ENCODE peak calls at places on chromosomes 16 and 17, in five cellular contexts. One of them, this sample, is unnamed.

GRCh38 chr17:29828676-29829291 is 101.2 kb downstream of the SSH2 start:
- DNase-seq in GM12878: no peak
- DNase-seq in H1: no peak
- DNase-seq in GM12892: no peak
- DNase-seq in K562: no peak
- DNase-seq in this sample: no peak

GRCh38 chr17:75697651-75698291 is 23.5 kb upstream of the ITGB4 start:
- DNase-seq in GM12878: no peak
- DNase-seq in H1: no peak
- DNase-seq in GM12892: no peak
- DNase-seq in K562: no peak
- DNase-seq in this sample: no peak

GRCh38 chr16:27232061-27232841 is 28.9 kb downstream of the KDM8 start:
- DNase-seq in GM12878: peak; percentile 66
- DNase-seq in H1: no peak
- DNase-seq in GM12892: no peak
- DNase-seq in K562: no peak
- DNase-seq in this sample: no peak

GRCh38 chr17:79342376-79342775 is 267.8 kb downstream of the ENGASE start:
- DNase-seq in GM12878: no peak
- DNase-seq in H1: no peak
- DNase-seq in GM12892: no peak
- DNase-seq in K562: no peak
- DNase-seq in this sample: no peak

GRCh38 chr17:27868565-27868964 is 24.6 kb downstream of the LYRM9 start:
- DNase-seq in GM12878: no peak
- DNase-seq in H1: no peak
- DNase-seq in GM12892: no peak
- DNase-seq in K562: no peak
- DNase-seq in this sample: no peak

GRCh38 chr16:19884611-19885455 is at the start of gene GPRC5B:
- DNase-seq in GM12878: no peak
- DNase-seq in H1: no peak
- DNase-seq in GM12892: peak; percentile 33
- DNase-seq in K562: peak; percentile 92
- DNase-seq in this sample: peak; percentile 55

GRCh38 chr17:27403480-27404005 is 52.7 kb upstream of the KSR1 start:
- DNase-seq in GM12878: no peak
- DNase-seq in H1: no peak
- DNase-seq in GM12892: no peak
- DNase-seq in K562: peak; percentile 39
- DNase-seq in this sample: no peak

GRCh38 chr16:49056546-49056945 is 225.1 kb downstream of the CBLN1 start:
- DNase-seq in GM12878: no peak
- DNase-seq in H1: no peak
- DNase-seq in GM12892: no peak
- DNase-seq in K562: no peak
- DNase-seq in this sample: no peak

GRCh38 chr17:78769200-78769773 is 12.8 kb downstream of the CYTH1 start:
- DNase-seq in GM12878: no peak
- DNase-seq in H1: no peak
- DNase-seq in GM12892: no peak
- DNase-seq in K562: no peak
- DNase-seq in this sample: no peak

GRCh38 chr17:17070931-17071330 is 28.7 kb downstream of the MPRIP start:
- DNase-seq in GM12878: no peak
- DNase-seq in H1: no peak
- DNase-seq in GM12892: no peak
- DNase-seq in K562: no peak
- DNase-seq in this sample: no peak

GRCh38 chr16:31088459-31089183 is at the start of gene PRSS53:
- DNase-seq in GM12878: no peak
- DNase-seq in H1: no peak
- DNase-seq in GM12892: no peak
- DNase-seq in K562: no peak
- DNase-seq in this sample: no peak

GRCh38 chr16:676565-677297 is 1.3 kb downstream of the RHBDL1 start:
- DNase-seq in GM12878: no peak
- DNase-seq in H1: no peak
- DNase-seq in GM12892: no peak
- DNase-seq in K562: no peak
- DNase-seq in this sample: no peak

GRCh38 chr17:11598274-11599221 is at the start of gene DNAH9:
- DNase-seq in GM12878: no peak
- DNase-seq in H1: peak; percentile 78
- DNase-seq in GM12892: no peak
- DNase-seq in K562: peak; percentile 89
- DNase-seq in this sample: peak; percentile 5

GRCh38 chr17:55089955-55090573 is 121.5 kb downstream of the STXBP4 start:
- DNase-seq in GM12878: peak; percentile 79
- DNase-seq in H1: no peak
- DNase-seq in GM12892: peak; percentile 5
- DNase-seq in K562: peak; percentile 49
- DNase-seq in this sample: peak; percentile 8

GRCh38 chr16:20674684-20675487 is 22.6 kb downstream of the ACSM1 start:
- DNase-seq in GM12878: no peak
- DNase-seq in H1: no peak
- DNase-seq in GM12892: no peak
- DNase-seq in K562: no peak
- DNase-seq in this sample: no peak

GRCh38 chr17:49822829-49823228 is 25.0 kb downstream of the TAC4 start:
- DNase-seq in GM12878: no peak
- DNase-seq in H1: no peak
- DNase-seq in GM12892: no peak
- DNase-seq in K562: peak; percentile 48
- DNase-seq in this sample: no peak

GRCh38 chr16:56207421-56207820 is 16.1 kb downstream of the GNAO1 start:
- DNase-seq in GM12878: no peak
- DNase-seq in H1: no peak
- DNase-seq in GM12892: no peak
- DNase-seq in K562: no peak
- DNase-seq in this sample: no peak

GRCh38 chr16:56657555-56658430 is at the start of gene MT1F:
- DNase-seq in GM12878: no peak
- DNase-seq in H1: peak; percentile 64
- DNase-seq in GM12892: no peak
- DNase-seq in K562: peak; percentile 85
- DNase-seq in this sample: no peak

GRCh38 chr17:33750943-33751701 is 458.0 kb upstream of the ASIC2 start:
- DNase-seq in GM12878: peak; percentile 16
- DNase-seq in H1: peak; percentile 47
- DNase-seq in GM12892: peak; percentile 19
- DNase-seq in K562: peak; percentile 67
- DNase-seq in this sample: peak; percentile 15

GRCh38 chr16:30377812-30378235 is 3.2 kb downstream of the MYL11 start:
- DNase-seq in GM12878: peak; percentile 55
- DNase-seq in H1: no peak
- DNase-seq in GM12892: peak; percentile 80
- DNase-seq in K562: no peak
- DNase-seq in this sample: peak; percentile 65

GRCh38 chr17:8223356-8224063 is 13.1 kb upstream of the AURKB start:
- DNase-seq in GM12878: no peak
- DNase-seq in H1: no peak
- DNase-seq in GM12892: no peak
- DNase-seq in K562: peak; percentile 55
- DNase-seq in this sample: no peak

GRCh38 chr17:9209347-9209746 is 188.0 kb downstream of the NTN1 start:
- DNase-seq in GM12878: no peak
- DNase-seq in H1: no peak
- DNase-seq in GM12892: no peak
- DNase-seq in K562: no peak
- DNase-seq in this sample: no peak

GRCh38 chr16:56769674-56770073 is 39.7 kb downstream of the NUP93 start:
- DNase-seq in GM12878: no peak
- DNase-seq in H1: no peak
- DNase-seq in GM12892: no peak
- DNase-seq in K562: no peak
- DNase-seq in this sample: no peak

GRCh38 chr17:78709119-78709681 is 72.9 kb downstream of the CYTH1 start:
- DNase-seq in GM12878: no peak
- DNase-seq in H1: no peak
- DNase-seq in GM12892: no peak
- DNase-seq in K562: no peak
- DNase-seq in this sample: no peak

GRCh38 chr16:11546522-11547485 is 39.9 kb downstream of the LITAF start:
- DNase-seq in GM12878: no peak
- DNase-seq in H1: no peak
- DNase-seq in GM12892: no peak
- DNase-seq in K562: no peak
- DNase-seq in this sample: no peak

GRCh38 chr16:66079671-66080070 is 286.8 kb upstream of the CDH5 start:
- DNase-seq in GM12878: no peak
- DNase-seq in H1: no peak
- DNase-seq in GM12892: no peak
- DNase-seq in K562: no peak
- DNase-seq in this sample: no peak

GRCh38 chr16:64409762-64410161 is 712.1 kb downstream of the CDH11 start:
- DNase-seq in GM12878: no peak
- DNase-seq in H1: no peak
- DNase-seq in GM12892: no peak
- DNase-seq in K562: no peak
- DNase-seq in this sample: no peak

GRCh38 chr16:53950677-53951076 is 246.7 kb downstream of the FTO start:
- DNase-seq in GM12878: no peak
- DNase-seq in H1: no peak
- DNase-seq in GM12892: no peak
- DNase-seq in K562: no peak
- DNase-seq in this sample: no peak

GRCh38 chr17:78766743-78767294 is 15.3 kb downstream of the CYTH1 start:
- DNase-seq in GM12878: no peak
- DNase-seq in H1: no peak
- DNase-seq in GM12892: no peak
- DNase-seq in K562: no peak
- DNase-seq in this sample: no peak

DNA sequence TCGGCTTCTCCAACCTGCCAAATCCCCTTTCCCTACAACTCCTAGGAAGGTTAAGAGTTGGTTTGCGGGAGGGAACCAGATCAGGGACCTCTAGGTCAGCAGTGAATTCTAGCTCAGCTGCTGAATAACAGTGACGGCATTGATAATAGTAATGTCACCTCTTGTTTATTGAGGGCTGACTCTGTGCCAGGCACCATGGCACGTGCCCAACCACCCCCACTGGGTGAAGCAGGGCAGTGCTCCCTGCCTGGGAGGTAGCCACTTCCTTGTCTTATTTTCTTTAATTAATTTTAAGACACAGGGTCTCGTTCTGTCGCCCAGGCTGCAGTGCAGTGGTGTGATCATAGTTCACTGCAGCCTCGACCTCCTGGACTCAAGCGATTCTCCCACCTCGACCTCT is 5.5 kb upstream of the PPL start:
- DNase-seq in GM12878: no peak
- DNase-seq in H1: no peak
- DNase-seq in GM12892: no peak
- DNase-seq in K562: no peak
- DNase-seq in this sample: no peak
- TF ChIP-seq POLR2AphosphoS5 in GM12878: no peak
- TF ChIP-seq POLR2AphosphoS5 in H1: no peak
- TF ChIP-seq POLR2AphosphoS5 in GM12892: no peak
- TF ChIP-seq POLR2AphosphoS5 in K562: no peak
- TF ChIP-seq POLR2AphosphoS5 in this sample: no peak

GRCh38 chr17:44095647-44096496 is 25.3 kb downstream of the G6PC3 start:
- DNase-seq in GM12878: no peak
- DNase-seq in H1: peak; percentile 78
- DNase-seq in GM12892: no peak
- DNase-seq in K562: peak; percentile 84
- DNase-seq in this sample: no peak
- TF ChIP-seq TAF1 in GM12878: no peak
- TF ChIP-seq TAF1 in H1: peak; percentile 59
- TF ChIP-seq TAF1 in GM12892: no peak
- TF ChIP-seq TAF1 in K562: peak; percentile 54
- TF ChIP-seq TAF1 in this sample: no peak

DNA sequence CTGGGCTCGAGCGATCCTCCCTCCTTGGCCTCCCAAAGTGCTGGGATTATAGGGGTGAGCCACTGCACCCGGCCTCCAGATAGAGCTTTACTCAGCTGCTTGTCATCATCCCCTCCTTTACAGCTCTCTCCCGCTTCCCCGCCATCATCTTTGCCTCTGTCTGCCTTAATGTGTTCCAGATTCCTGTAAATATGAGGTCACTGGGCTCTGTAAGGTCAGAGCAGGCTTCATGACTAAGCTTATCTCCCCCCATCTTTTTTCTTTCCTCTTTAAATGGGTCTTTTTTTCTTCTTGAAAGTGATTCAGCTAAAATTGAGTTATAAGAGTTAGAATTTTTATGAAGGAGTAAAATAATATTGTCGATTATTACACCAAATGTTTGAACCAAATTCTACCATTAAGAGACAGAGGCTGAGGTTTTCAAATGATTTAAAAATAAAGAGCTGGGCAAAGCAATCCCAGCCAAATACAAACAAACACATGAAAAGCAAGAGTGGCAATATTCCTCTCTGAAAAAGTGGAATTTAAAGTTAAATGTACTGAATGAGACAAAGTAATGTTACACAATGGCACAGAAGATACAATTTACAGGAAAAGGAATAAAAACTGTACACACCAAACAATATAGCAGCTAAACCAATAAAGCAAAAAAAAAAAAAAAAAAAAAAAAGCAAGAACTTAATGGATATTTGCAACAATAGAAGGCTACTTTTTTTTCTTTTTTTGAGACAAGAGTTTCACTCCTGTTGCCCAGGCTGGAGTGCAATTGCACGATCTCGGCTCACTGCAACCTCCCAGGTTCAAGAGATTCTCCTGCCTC is 62.1 kb downstream of the CRISPLD2 start:
- DNase-seq in GM12878: no peak
- DNase-seq in H1: no peak
- DNase-seq in GM12892: no peak
- DNase-seq in K562: peak; percentile 76
- DNase-seq in this sample: no peak
- TF ChIP-seq POLR2AphosphoS5 in GM12878: no peak
- TF ChIP-seq POLR2AphosphoS5 in H1: no peak
- TF ChIP-seq POLR2AphosphoS5 in GM12892: no peak
- TF ChIP-seq POLR2AphosphoS5 in K562: no peak
- TF ChIP-seq POLR2AphosphoS5 in this sample: no peak

DNA sequence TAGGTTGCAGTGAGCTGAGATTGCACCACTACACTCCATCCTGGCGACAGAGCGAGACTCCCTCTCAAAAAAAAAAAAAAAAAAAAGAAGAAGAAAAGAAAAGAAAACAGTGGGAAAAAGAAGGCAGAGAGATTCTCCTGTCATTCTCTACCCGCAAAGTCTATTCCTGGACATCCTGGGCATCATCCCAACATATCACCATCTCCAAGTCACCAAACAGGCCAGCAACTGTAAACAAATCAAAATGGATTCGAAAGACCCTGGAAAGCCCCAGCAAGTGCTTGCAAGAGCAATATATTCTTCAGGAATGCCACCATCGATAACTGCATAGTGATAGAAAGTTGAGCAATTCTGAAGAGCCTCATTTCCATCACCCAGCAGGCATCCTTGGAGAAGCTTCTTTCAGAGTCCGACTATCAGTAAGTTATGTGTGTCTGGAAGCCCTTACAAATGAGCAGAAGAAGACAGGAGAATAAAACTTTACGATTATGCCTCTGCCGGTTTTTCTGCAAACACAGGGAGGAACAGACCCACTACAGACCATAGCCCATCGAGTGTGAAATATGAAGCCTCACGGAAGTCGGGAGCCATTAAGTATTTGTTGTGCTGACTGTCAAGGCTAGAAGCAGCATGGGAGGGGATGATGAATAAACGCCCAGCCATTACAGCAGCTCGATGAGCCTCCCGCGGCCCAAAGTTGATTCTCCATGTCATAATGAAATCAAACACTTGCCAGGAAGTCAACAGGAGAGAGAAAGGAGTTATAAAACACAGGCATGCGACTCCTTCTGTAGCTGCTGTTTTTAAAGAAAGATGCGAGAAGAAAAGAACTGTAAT is 64.5 kb upstream of the SEC14L1 start:
- DNase-seq in GM12878: no peak
- DNase-seq in H1: no peak
- DNase-seq in GM12892: no peak
- DNase-seq in K562: no peak
- DNase-seq in this sample: no peak
- TF ChIP-seq TAF1 in GM12878: no peak
- TF ChIP-seq TAF1 in H1: no peak
- TF ChIP-seq TAF1 in GM12892: no peak
- TF ChIP-seq TAF1 in K562: no peak
- TF ChIP-seq TAF1 in this sample: no peak